ENCODE peak calls at places on chromosomes 12 and 14, in nine cellular contexts. G is pancreas, M is cardiac muscle cell, Q is left ventricle myocardium inferior, K is fibroblast of mammary gland, H is ovary, P is fibroblast of villous mesenchyme, C is fibroblast of the aortic adventitia, J is Caco-2. Y is an unnamed sample.

GRCh38 chr12:27975222-27976136 is 2.9 kb upstream of the PTHLH start:
- DNase-seq in C (peak), G (peak), J (peak), P (peak), K (peak), Q (no peak), M (peak), H (peak), Y (peak)

GRCh38 chr12:81518638-81519037 is 240.5 kb downstream of the PPFIA2 start:
- DNase-seq in J (no peak), H (no peak), K (no peak), Q (no peak), M (no peak), P (no peak), C (no peak), G (no peak), Y (no peak)

GRCh38 chr12:60830381-60830780 is 1234.6 kb downstream of the SLC16A7 start:
- DNase-seq in J (no peak), Q (no peak), H (no peak), K (peak), P (no peak), M (no peak), G (no peak), C (no peak), Y (no peak)

GRCh38 chr12:84763112-84763511 is 149.5 kb downstream of the SLC6A15 start:
- DNase-seq in H (no peak), J (no peak), K (peak), C (peak), G (no peak), P (no peak), M (no peak), Q (no peak), Y (peak)

GRCh38 chr14:64806202-64806861 is 73.4 kb downstream of the SPTB start:
- DNase-seq in K (peak), Q (no peak), P (peak), C (peak), G (no peak), H (no peak), M (no peak), J (no peak), Y (peak)

GRCh38 chr14:68135566-68135965 is 316.0 kb downstream of the RAD51B start:
- DNase-seq in J (no peak), K (no peak), G (no peak), Q (no peak), M (no peak), P (no peak), H (no peak), C (peak), Y (peak)

GRCh38 chr14:93322886-93323596 is 9.8 kb downstream of the BTBD7 start:
- DNase-seq in P (no peak), Q (no peak), K (no peak), C (no peak), G (no peak), M (no peak), J (no peak), H (no peak), Y (no peak)

GRCh38 chr12:114414031-114414865 is 8.3 kb upstream of the TBX5 start:
- DNase-seq in G (no peak), H (no peak), J (no peak), P (peak), Q (no peak), K (no peak), M (peak), C (no peak), Y (no peak)

GRCh38 chr12:1552171-1552570 is 42.2 kb downstream of the FBXL14 start:
- DNase-seq in C (no peak), G (no peak), H (no peak), K (peak), P (no peak), Q (no peak), J (no peak), M (no peak), Y (peak)

GRCh38 chr12:19044430-19044829 is 85.1 kb upstream of the PLEKHA5 start:
- DNase-seq in Q (no peak), K (no peak), C (no peak), P (no peak), J (no peak), G (no peak), H (no peak), M (no peak), Y (no peak)

GRCh38 chr14:69043598-69044267 is 64.6 kb upstream of the ACTN1 start:
- DNase-seq in H (peak), J (no peak), Q (no peak), G (no peak), M (no peak), C (peak), P (peak), K (peak), Y (peak)

GRCh38 chr12:69688021-69688420 is 11.1 kb downstream of the BEST3 start:
- DNase-seq in M (peak), C (peak), G (no peak), P (no peak), H (no peak), Q (no peak), J (peak), K (no peak), Y (peak)

DNA sequence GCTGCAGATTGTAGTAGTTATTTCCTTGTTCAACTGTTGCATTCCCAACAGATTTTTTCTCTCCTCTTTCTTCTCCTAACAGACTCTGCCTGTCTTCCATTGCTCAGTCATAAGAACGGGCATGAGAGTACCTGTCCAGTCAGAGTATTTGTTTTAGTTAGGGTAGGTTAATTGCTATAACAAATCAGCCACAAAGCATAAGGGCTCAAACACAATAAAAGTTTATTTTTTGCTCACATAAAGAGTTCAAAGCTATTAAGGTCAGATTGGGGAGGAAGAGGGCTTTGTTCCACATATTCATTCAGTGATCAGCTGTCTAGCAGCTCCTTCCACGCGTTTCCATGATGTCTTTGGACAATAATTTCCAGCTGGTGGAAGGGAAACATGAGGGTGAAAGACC is 92.8 kb upstream of the PLXNC1 start:
- DNase-seq in C (no peak), Q (no peak), M (no peak), G (no peak), H (no peak), J (no peak), K (no peak), P (no peak), Y (no peak)
- TF ChIP-seq CTCF in C (no peak), Q (no peak), M (no peak), G (no peak), H (no peak), J (no peak), K (no peak), P (no peak), Y (no peak)

DNA sequence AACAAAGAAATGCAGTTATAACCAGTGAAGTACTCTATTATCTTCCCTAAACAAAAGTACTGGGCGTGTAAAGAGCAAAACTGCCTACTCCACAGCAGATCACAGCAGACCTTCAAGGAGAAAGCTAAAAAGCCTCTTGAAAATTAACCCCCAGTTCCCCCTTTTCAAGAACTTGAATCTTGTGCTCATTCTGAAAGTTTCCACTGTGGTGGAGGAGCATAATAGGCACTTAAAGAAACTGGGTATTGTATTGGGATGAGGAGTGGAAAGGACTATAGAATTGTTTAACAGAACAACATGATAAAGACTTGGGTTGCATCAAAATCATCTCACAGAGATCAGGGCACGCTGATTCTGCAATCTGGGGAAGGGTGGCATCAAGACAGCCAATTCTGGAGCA is 51.1 kb downstream of the SLC25A47 start:
- DNase-seq in G (no peak), P (no peak), Q (no peak), K (no peak), C (no peak), M (no peak), H (no peak), J (no peak), Y (no peak)
- H3K4me3 ChIP-seq in G (no peak), P (peak), Q (peak), K (peak), C (peak), M (no peak), H (no peak), J (no peak), Y (peak)

GRCh38 chr12:9925746-9926393 is 6.3 kb downstream of the CLEC2A start:
- DNase-seq in H (no peak), C (peak), K (peak), P (peak), G (no peak), J (no peak), M (peak), Q (no peak), Y (peak)

GRCh38 chr12:9932270-9932669 is at the start of gene CLEC2A:
- DNase-seq in H (no peak), M (no peak), P (no peak), K (no peak), G (no peak), Q (no peak), C (no peak), J (no peak), Y (no peak)

GRCh38 chr12:9926876-9927275 is 5.3 kb downstream of the CLEC2A start:
- DNase-seq in M (no peak), K (no peak), P (no peak), J (no peak), C (no peak), Q (no peak), H (no peak), G (no peak), Y (no peak)

GRCh38 chr12:9931245-9931644 is 925 bp downstream of the CLEC2A start:
- DNase-seq in P (no peak), M (no peak), Q (no peak), H (no peak), G (no peak), C (no peak), K (no peak), J (no peak), Y (no peak)

DNA sequence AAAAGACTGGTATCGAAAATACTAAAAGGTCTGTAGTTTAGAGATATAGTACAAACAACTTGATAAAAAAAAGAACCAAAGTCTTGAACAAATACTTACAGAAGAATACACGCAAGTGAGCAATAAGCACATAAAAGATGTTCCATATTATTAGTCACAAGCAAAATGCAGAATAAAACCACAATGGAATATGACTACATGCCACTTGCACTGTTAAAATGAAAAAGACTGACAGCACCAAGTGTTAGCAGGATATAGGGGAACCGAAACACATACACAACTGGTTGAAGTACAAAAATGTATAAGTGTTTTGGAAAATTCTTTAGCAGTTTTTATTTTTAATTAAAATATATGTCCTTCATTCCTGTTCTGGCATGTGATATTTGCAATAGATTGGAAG is 3.6 kb downstream of the CLEC2A start:
- DNase-seq in G (no peak), C (no peak), J (no peak), H (no peak), M (no peak), Q (no peak), P (no peak), K (no peak), Y (no peak)
- TF ChIP-seq CTCF in G (no peak), C (no peak), J (no peak), H (no peak), M (no peak), Q (no peak), P (no peak), K (no peak), Y (no peak)

GRCh38 chr12:105993766-105994165 is 145.0 kb downstream of the NUAK1 start:
- DNase-seq in M (no peak), G (no peak), C (no peak), K (no peak), P (peak), H (no peak), Q (no peak), J (no peak), Y (no peak)
- H3K4me3 ChIP-seq in M (no peak), G (no peak), C (no peak), K (no peak), P (no peak), H (no peak), Q (no peak), J (no peak), Y (no peak)